ENCODE peak calls at places on chromosomes 4 and X, in ten cellular contexts. C is mucosa of descending colon; O is GM20000; S is HL-60; M is heart right ventricle; K is GM18507; E is stimulated activated CD4-positive, alpha-beta T cell treated with anti-CD3 and anti-CD28 coated beads, Interleukin-4, amount 100 ng/mL, for 48 hours; P is cardiac fibroblast; R is stimulated activated CD8-positive, alpha-beta memory T cell treated with anti-CD3 and anti-CD28 coated beads, Interleukin-15, amount 100 ng/mL, for 24 hours; U is BJ. L is an unnamed sample.

GRCh38 chr4:960140-960735 is 13.1 kb downstream of the DGKQ start:
- DNase-seq in S (no peak), K (no peak), E (no peak), M (no peak), C (no peak), U (no peak), R (no peak), P (no peak), O (no peak), L (no peak)

GRCh38 chrX:68705986-68706385 is 58.5 kb downstream of the STARD8 start:
- DNase-seq in R (no peak), K (no peak), C (no peak), U (no peak), S (no peak), E (no peak), P (no peak), M (no peak), O (no peak), L (no peak)

GRCh38 chr4:164768516-164768915 is 14.6 kb downstream of the SMIM31 start:
- DNase-seq in C (no peak), E (no peak), U (no peak), O (no peak), K (no peak), P (peak; percentile 16), M (no peak), S (no peak), R (no peak), L (no peak)

GRCh38 chrX:132452911-132453550 is 35.8 kb downstream of the MBNL3 start:
- DNase-seq in K (no peak), P (no peak), U (no peak), R (no peak), C (no peak), E (no peak), S (no peak), M (no peak), O (no peak), L (no peak)

GRCh38 chr4:98928131-98928504 is 815 bp downstream of the EIF4E start:
- DNase-seq in U (no peak), P (peak; percentile 77), C (peak; percentile 81), K (no peak), O (peak; percentile 67), M (peak; percentile 71), R (peak; percentile 31), E (peak; percentile 78), S (peak; percentile 78), L (peak; percentile 74)

GRCh38 chrX:107723501-107723900 is 52.1 kb downstream of the TSC22D3 start:
- DNase-seq in U (no peak), R (no peak), E (no peak), K (no peak), C (no peak), P (no peak), O (no peak), S (no peak), M (no peak), L (no peak)

GRCh38 chr4:84498203-84499026 is 677 bp downstream of the NKX6-1 start:
- DNase-seq in E (no peak), R (no peak), C (no peak), M (no peak), U (no peak), O (peak; percentile 36), S (no peak), K (no peak), P (peak; percentile 27), L (peak; percentile 71)

GRCh38 chr4:3414421-3415279 is 27.1 kb upstream of the HGFAC start:
- DNase-seq in K (no peak), E (no peak), C (no peak), S (peak; percentile 66), O (no peak), P (no peak), M (no peak), U (no peak), R (no peak), L (peak; percentile 52)

GRCh38 chr4:1779588-1780382 is 13.3 kb upstream of the FGFR3 start:
- DNase-seq in C (no peak), E (no peak), O (no peak), U (no peak), P (no peak), K (no peak), M (no peak), R (no peak), S (no peak), L (no peak)

GRCh38 chr4:75497133-75497532 is 17.1 kb downstream of the RCHY1 start:
- DNase-seq in E (no peak), S (no peak), M (no peak), R (no peak), O (no peak), K (no peak), U (no peak), P (peak; percentile 54), C (no peak), L (no peak)

GRCh38 chrX:30735839-30736238 is 82.6 kb downstream of the GK start:
- DNase-seq in K (peak; percentile 4), U (no peak), S (peak; percentile 70), P (peak; percentile 68), O (peak; percentile 50), E (peak; percentile 60), C (peak; percentile 83), M (peak; percentile 18), R (peak; percentile 39), L (no peak)

GRCh38 chr4:53688186-53688790 is 97.0 kb upstream of the LNX1 start:
- DNase-seq in C (no peak), E (peak; percentile 36), M (no peak), O (peak; percentile 41), S (peak; percentile 33), R (no peak), P (peak; percentile 99), U (peak; percentile 97), K (no peak), L (no peak)

GRCh38 chr4:75995727-75996126 is 5.0 kb upstream of the SDAD1 start:
- DNase-seq in E (no peak), R (no peak), U (no peak), M (no peak), O (peak; percentile 48), K (no peak), S (peak; percentile 17), P (peak; percentile 72), C (peak; percentile 16), L (no peak)

GRCh38 chr4:185112104-185112503 is 31.0 kb upstream of the SLC25A4 start:
- DNase-seq in U (peak; percentile 46), R (no peak), M (peak; percentile 79), C (no peak), S (no peak), K (no peak), P (peak; percentile 97), E (no peak), O (no peak), L (no peak)

L was measured in type B pancreatic cell.